ENCODE peak calls at places on chromosomes 13 and 19, in five cellular contexts. I, U, E, S and Z are unnamed samples.

GRCh38 chr19:49840736-49841249 is 10.2 kb upstream of the PTOV1 start:
- DNase-seq in I (no peak), U (no peak), E (no peak), S (no peak), Z (no peak)

GRCh38 chr19:42301646-42302204 is at the start of gene PRR19:
- DNase-seq in I (no peak), U (no peak), E (no peak), S (no peak), Z (no peak)

GRCh38 chr13:50989476-50989875 is 79.9 kb downstream of the RNASEH2B start:
- DNase-seq in I (no peak), U (no peak), E (no peak), S (no peak), Z (no peak)

GRCh38 chr19:38043649-38044144 is 136.7 kb downstream of the SIPA1L3 start:
- DNase-seq in I (no peak), U (no peak), E (no peak), S (no peak), Z (no peak)

GRCh38 chr13:101965096-101965495 is 436.8 kb downstream of the FGF14 start:
- DNase-seq in I (peak; percentile 47), U (no peak), E (no peak), S (no peak), Z (no peak)

GRCh38 chr19:18431351-18432197 is 6.4 kb downstream of the ISYNA1 start:
- DNase-seq in I (no peak), U (no peak), E (no peak), S (no peak), Z (no peak)

GRCh38 chr19:46210634-46211033 is 18.9 kb upstream of the IGFL1 start:
- DNase-seq in I (no peak), U (no peak), E (no peak), S (no peak), Z (no peak)

GRCh38 chr19:4823577-4823976 is 7.9 kb downstream of the TICAM1 start:
- DNase-seq in I (no peak), U (no peak), E (no peak), S (no peak), Z (no peak)

GRCh38 chr19:18109731-18110671 is 12.4 kb downstream of the MAST3 start:
- DNase-seq in I (peak; percentile 42), U (peak; percentile 40), E (no peak), S (peak; percentile 49), Z (no peak)

GRCh38 chr13:40251343-40252032 is 415.0 kb downstream of the FOXO1 start:
- DNase-seq in I (no peak), U (no peak), E (no peak), S (no peak), Z (no peak)